ENCODE peak calls at places on chromosomes 4 and X, in eight cellular contexts. L is kidney epithelial cell, Y is WTC11, K is AG04450, F is natural killer cell, V is hepatocyte, I is fibroblast of lung, A is WERI-Rb-1. G is an unnamed sample.

GRCh38 chr4:78704981-78705757 is 71.0 kb upstream of the BMP2K start:
- DNase-seq in I (peak), L (no peak), F (no peak), V (peak), A (no peak), K (peak), Y (no peak), G (no peak)

GRCh38 chr4:88341227-88342192 is 37.1 kb upstream of the HERC6 start:
- DNase-seq in Y (no peak), A (no peak), L (peak), I (peak), F (no peak), V (peak), K (peak), G (no peak)

GRCh38 chrX:69137911-69138310 is 27.3 kb downstream of the PJA1 start:
- DNase-seq in F (no peak), I (no peak), V (no peak), Y (no peak), K (no peak), L (no peak), A (no peak), G (peak)

GRCh38 chrX:8288590-8288989 is 117.5 kb upstream of the VCX2 start:
- DNase-seq in I (no peak), K (no peak), Y (no peak), A (no peak), L (no peak), F (no peak), V (no peak), G (no peak)

GRCh38 chr4:1409079-1409805 is 3.0 kb upstream of the NKX1-1 start:
- DNase-seq in F (no peak), I (no peak), K (no peak), A (no peak), V (no peak), L (no peak), Y (no peak), G (peak)

GRCh38 chrX:108464604-108465003 is 25.0 kb downstream of the COL4A5 start:
- DNase-seq in A (no peak), V (no peak), K (no peak), Y (no peak), F (no peak), I (no peak), L (no peak), G (no peak)

GRCh38 chr4:89161841-89162240 is 50.5 kb downstream of the TIGD2 start:
- DNase-seq in L (no peak), F (no peak), V (no peak), K (no peak), I (peak), Y (no peak), A (no peak), G (no peak)

GRCh38 chr4:10584042-10584441 is 100.5 kb downstream of the CLNK start:
- DNase-seq in L (peak), I (peak), V (peak), Y (no peak), A (no peak), K (peak), F (no peak), G (no peak)

GRCh38 chrX:44080083-44080482 is 106.9 kb upstream of the NDP start:
- DNase-seq in K (no peak), L (no peak), V (no peak), I (no peak), F (no peak), A (no peak), Y (no peak), G (no peak)

GRCh38 chrX:118974088-118974907 is at the start of gene LONRF3:
- DNase-seq in L (no peak), Y (no peak), F (peak), I (peak), K (no peak), V (peak), A (peak), G (no peak)

GRCh38 chr4:7635971-7636508 is 201.3 kb upstream of the PSAPL1 start:
- DNase-seq in L (no peak), Y (no peak), A (no peak), K (no peak), F (no peak), I (no peak), V (no peak), G (no peak)

GRCh38 chrX:150364347-150365050 is 1.4 kb downstream of the MAMLD1 start:
- DNase-seq in K (no peak), L (no peak), I (peak), F (no peak), A (peak), V (peak), Y (peak), G (no peak)

GRCh38 chr4:169723207-169723606 is 34.5 kb downstream of the HPF1 start:
- DNase-seq in A (peak), Y (no peak), F (no peak), K (no peak), L (no peak), V (peak), I (peak), G (no peak)

GRCh38 chr4:145481164-145481941 is at the start of gene SMAD1:
- DNase-seq in K (peak), I (peak), Y (peak), L (peak), A (peak), F (peak), V (peak), G (peak)

DNA sequence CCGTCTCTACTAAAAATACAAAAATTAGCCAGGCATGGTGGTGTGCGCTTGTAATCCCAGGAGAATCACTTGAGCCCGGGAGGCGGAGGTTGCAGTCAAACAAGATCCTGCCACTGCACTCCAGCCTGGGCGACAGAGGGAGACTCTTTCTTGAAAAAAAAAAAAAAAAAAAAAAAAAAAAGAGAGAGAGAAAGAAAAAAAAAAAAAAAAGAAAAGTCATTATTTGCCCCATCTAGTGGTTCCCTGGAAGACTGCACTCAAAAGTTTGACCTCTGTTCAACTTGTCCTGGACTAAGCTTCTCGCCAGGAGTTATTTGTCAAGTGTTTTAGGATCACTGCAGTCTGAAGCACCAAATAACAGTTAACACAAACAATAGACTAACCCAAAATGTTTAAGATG is 45.3 kb upstream of the KCTD8 start:
- DNase-seq in F (no peak), Y (no peak), L (no peak), V (peak), K (no peak), A (peak), I (no peak), G (no peak)
- TF ChIP-seq CTCF in F (no peak), Y (no peak), L (peak), V (peak), K (peak), A (peak), I (peak), G (peak)

DNA sequence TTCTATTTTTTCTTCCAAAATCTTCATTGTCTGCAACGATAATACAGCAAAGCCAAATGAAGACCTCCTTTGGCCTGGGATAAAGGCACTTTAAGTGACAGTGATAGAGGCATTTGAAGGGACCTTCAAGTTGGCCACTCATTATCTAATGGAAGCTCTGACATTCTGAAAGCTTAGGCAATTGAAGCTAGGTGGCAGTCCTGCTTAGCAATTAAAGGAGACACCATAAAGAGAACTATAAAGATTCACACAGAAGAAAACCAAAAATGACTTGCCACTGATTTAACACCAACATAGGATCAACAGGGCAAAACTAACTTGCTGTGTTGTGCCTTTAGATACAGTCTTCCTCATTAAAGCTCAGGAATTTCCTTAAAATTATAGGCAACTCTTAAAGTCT is 103.3 kb upstream of the TSPAN7 start:
- DNase-seq in A (no peak), I (no peak), V (peak), Y (no peak), F (no peak), K (no peak), L (no peak), G (no peak)
- TF ChIP-seq CTCF in A (peak), I (no peak), V (peak), Y (no peak), F (no peak), K (no peak), L (peak), G (peak)

DNA sequence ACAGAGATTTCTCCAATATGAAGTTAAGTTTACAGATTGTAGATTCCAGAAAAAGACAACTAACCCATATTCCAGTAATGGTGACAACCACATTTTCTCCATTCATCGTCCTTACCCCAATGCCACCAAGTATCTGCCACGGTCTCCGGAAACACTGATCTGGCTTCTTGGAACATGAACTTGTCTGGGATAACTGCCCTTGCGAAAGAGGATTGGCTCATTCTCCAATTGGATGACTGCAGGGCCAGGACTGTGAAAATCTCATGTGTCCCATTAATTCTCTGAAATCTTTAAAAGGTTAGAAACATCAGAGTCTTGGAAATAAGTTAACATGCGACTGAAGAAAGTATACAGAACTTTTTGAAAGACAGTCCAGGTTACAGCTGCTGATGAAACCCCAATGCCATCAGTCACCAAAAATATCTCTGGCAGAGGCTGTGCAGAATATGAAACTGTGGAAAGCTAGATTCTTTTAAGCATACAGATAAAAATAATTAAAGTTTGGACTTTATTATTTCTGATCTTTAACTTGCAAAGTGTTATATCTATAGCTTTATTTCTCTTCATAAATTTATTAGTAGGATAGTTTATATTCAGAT is 496.9 kb downstream of the PPARGC1A start:
- DNase-seq in I (no peak), L (no peak), K (no peak), A (no peak), F (no peak), V (no peak), Y (no peak), G (no peak)
- TF ChIP-seq CTCF in I (no peak), L (no peak), K (no peak), A (no peak), F (no peak), V (no peak), Y (no peak), G (no peak)

DNA sequence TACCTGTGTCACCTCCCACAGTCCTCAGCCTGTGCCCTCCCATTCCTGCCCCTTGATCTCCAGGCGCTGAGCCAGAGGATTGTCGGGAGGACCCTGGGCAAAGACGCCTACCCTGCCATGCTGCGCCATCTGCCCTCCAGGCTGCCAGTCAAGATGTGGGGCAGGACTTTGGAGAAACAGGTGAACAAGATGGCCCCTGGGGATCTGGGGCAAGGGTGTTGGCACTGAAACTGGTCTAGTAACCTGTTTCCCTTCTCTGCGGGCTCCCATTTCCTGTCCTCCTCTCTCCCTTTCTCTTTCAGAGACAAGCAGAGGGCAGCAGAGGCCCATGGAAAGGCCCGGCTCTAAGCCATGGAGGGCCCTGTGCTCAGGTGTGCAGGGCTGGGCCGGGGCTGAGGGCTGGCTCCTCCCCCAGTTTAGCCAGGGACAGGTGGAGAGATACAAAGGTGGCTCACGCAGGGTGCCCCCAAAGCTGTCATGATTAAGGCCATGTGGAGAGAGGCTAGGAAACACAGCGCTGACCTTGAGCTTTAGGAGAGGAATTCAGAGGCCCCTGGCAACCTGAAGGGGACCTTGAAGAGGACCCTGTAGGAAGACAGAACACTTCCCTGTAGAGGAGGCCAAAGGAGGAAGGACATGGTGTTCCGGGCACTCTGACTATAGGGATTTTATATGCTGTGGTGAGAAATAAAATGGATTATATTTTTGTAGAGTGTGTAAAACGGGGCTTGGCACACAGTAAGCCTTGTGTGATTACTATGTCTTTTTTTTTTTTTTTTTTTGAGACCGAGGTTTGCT is at the start of gene GLOD5:
- DNase-seq in Y (peak), L (no peak), V (peak), I (no peak), K (no peak), A (peak), F (no peak), G (no peak)
- TF ChIP-seq CTCF in Y (no peak), L (peak), V (peak), I (no peak), K (peak), A (peak), F (no peak), G (peak)

GRCh38 chr4:41038304-41038703 is 176.0 kb downstream of the APBB2 start:
- DNase-seq in F (no peak), A (no peak), V (no peak), L (no peak), Y (no peak), K (no peak), I (no peak), G (no peak)

GRCh38 chr4:41044791-41045190 is 169.6 kb downstream of the APBB2 start:
- DNase-seq in V (no peak), Y (no peak), K (no peak), L (no peak), F (no peak), A (no peak), I (no peak), G (no peak)

GRCh38 chr4:41041541-41041940 is 172.8 kb downstream of the APBB2 start:
- DNase-seq in A (no peak), Y (no peak), V (no peak), F (no peak), K (no peak), I (no peak), L (no peak), G (no peak)

GRCh38 chr4:41039312-41039711 is 175.0 kb downstream of the APBB2 start:
- DNase-seq in F (no peak), L (no peak), I (no peak), A (no peak), Y (no peak), V (no peak), K (no peak), G (no peak)

DNA sequence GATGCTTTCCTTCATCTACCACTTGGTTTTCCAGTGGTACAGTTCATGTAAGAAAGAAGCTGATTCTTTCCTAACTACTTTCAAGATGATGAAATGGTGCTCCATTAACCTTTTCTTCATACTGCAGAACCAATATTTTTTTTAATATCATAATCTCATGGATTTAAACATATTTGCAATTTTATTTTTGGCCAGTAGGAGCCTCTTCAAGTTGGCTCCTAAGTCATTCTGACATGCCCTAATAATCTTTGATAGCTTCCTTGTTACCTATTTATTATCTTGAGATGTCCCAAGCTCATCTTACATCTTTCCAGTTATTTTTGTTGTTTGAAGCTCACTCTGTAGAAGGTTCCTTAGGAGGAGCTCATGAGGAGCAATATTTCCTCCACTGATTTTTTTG is 170.2 kb downstream of the APBB2 start:
- DNase-seq in F (no peak), Y (no peak), K (no peak), V (no peak), I (no peak), L (no peak), A (no peak), G (no peak)
- TF ChIP-seq CTCF in F (no peak), Y (no peak), K (no peak), V (peak), I (no peak), L (peak), A (no peak), G (peak)

GRCh38 chr4:26083987-26084386 is 170.0 kb downstream of the SMIM20 start:
- DNase-seq in K (peak), V (peak), A (peak), L (peak), I (peak), F (no peak), Y (no peak), G (no peak)

GRCh38 chr4:26086621-26087068 is 172.6 kb downstream of the SMIM20 start:
- DNase-seq in L (no peak), A (no peak), I (no peak), K (no peak), V (no peak), F (no peak), Y (no peak), G (no peak)

GRCh38 chr4:26082565-26082964 is 168.5 kb downstream of the SMIM20 start:
- DNase-seq in L (no peak), F (no peak), I (no peak), A (no peak), V (no peak), K (no peak), Y (no peak), G (no peak)

GRCh38 chr4:26085581-26085980 is 171.6 kb downstream of the SMIM20 start:
- DNase-seq in V (no peak), L (no peak), I (no peak), A (no peak), F (no peak), Y (no peak), K (no peak), G (no peak)

DNA sequence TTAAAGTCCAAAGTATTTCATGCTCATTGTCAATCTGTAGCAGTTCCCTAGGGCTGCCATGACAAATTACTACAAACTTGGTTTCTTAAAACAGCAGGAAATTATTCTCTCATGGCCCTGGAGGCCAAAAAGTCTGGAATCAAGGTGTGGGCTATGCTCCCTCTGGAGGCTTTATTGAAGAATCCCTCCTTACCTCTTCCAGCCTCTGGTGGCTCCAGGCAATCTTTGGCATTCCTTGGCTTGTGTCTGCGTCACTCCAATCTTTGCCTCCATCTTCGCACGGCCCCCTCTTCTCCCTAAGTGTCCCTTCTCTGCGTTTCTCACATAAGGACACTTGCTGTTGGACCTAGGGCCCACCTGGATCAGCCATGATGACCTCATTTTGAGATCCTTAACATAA is 170.4 kb downstream of the SMIM20 start:
- DNase-seq in F (no peak), V (no peak), K (no peak), A (no peak), Y (no peak), L (no peak), I (no peak), G (no peak)
- TF ChIP-seq CTCF in F (no peak), V (no peak), K (peak), A (no peak), Y (no peak), L (peak), I (no peak), G (no peak)

GRCh38 chr4:63528592-63528991 is 880.7 kb downstream of the TECRL start:
- DNase-seq in I (no peak), L (no peak), A (no peak), Y (no peak), V (no peak), K (no peak), F (no peak), G (no peak)
- TF ChIP-seq CTCF in I (no peak), L (no peak), A (no peak), Y (no peak), V (peak), K (no peak), F (no peak), G (peak)

GRCh38 chr4:26320453-26321325 is at the start of gene RBPJ:
- DNase-seq in F (peak), K (peak), L (peak), Y (peak), A (peak), V (peak), I (peak), G (peak)
- TF ChIP-seq CTCF in F (no peak), K (no peak), L (no peak), Y (no peak), A (no peak), V (no peak), I (no peak), G (no peak)

GRCh38 chr4:3452376-3452775 is 10.6 kb downstream of the HGFAC start:
- DNase-seq in V (no peak), L (no peak), I (no peak), Y (peak), A (peak), K (no peak), F (no peak), G (no peak)
- TF ChIP-seq CTCF in V (peak), L (peak), I (peak), Y (no peak), A (peak), K (peak), F (no peak), G (peak)

G was measured in chondrocyte.